ENCODE peak calls at places on chromosomes 6 and 20, in seven cellular contexts. R is PC-3; H is foreskin keratinocyte; K is ovary; Y is CD8-positive, alpha-beta T cell; E is uterus; V is iPS DF 6.9. N is an unnamed sample. For H3K4me1, the result is how much of the 10 kb centered on the place peaks cover.

GRCh38 chr6:3796396-3796795 is 44.9 kb upstream of the PXDC1 start:
- DNase-seq in Y (no peak), R (no peak), V (no peak), H (peak), K (peak), E (no peak), N (no peak)

GRCh38 chr6:87789198-87789899 is 87.3 kb upstream of the AKIRIN2 start:
- DNase-seq in K (peak), E (no peak), R (peak), V (no peak), Y (no peak), H (peak), N (peak)

GRCh38 chr6:131213501-131213990 is 78.3 kb downstream of the AKAP7 start:
- DNase-seq in V (no peak), R (no peak), K (no peak), H (no peak), Y (no peak), E (no peak), N (no peak)

GRCh38 chr20:20024942-20025341 is 7.8 kb downstream of the NAA20 start:
- DNase-seq in K (no peak), E (no peak), H (no peak), R (no peak), V (no peak), Y (no peak), N (no peak)

GRCh38 chr20:35002426-35003210 is 47.0 kb downstream of the MYH7B start:
- DNase-seq in E (no peak), R (no peak), H (no peak), Y (no peak), K (no peak), V (no peak), N (no peak)

GRCh38 chr6:170140129-170140528 is 150.7 kb downstream of the DLL1 start:
- DNase-seq in H (no peak), V (no peak), K (peak), R (no peak), E (no peak), Y (no peak), N (no peak)

GRCh38 chr20:12030470-12030869 is 112.8 kb downstream of the BTBD3 start:
- DNase-seq in Y (no peak), K (no peak), V (no peak), H (no peak), R (no peak), E (no peak), N (no peak)

GRCh38 chr6:795046-795445 is 102.1 kb upstream of the EXOC2 start:
- DNase-seq in H (no peak), K (no peak), R (no peak), E (no peak), Y (no peak), V (no peak), N (no peak)

GRCh38 chr6:109071125-109071917 is 23.3 kb downstream of the SESN1 start:
- DNase-seq in R (no peak), E (no peak), Y (no peak), H (no peak), K (no peak), V (no peak), N (no peak)

GRCh38 chr6:163180874-163181541 is 233.5 kb upstream of the QKI start:
- DNase-seq in Y (no peak), H (no peak), V (peak), E (peak), R (peak), K (no peak), N (peak)

GRCh38 chr6:56399250-56399671 is 151.9 kb upstream of the COL21A1 start:
- DNase-seq in R (peak), Y (no peak), E (no peak), K (no peak), V (no peak), H (no peak), N (no peak)

GRCh38 chr20:11585752-11586352 is 331.8 kb upstream of the BTBD3 start:
- DNase-seq in E (no peak), Y (no peak), V (no peak), K (no peak), R (peak), H (no peak), N (no peak)

GRCh38 chr20:58829531-58829941 is 21.2 kb downstream of the GNAS-AS1 start:
- DNase-seq in R (peak), E (no peak), K (no peak), H (no peak), V (no peak), Y (no peak), N (no peak)

GRCh38 chr6:131136021-131136847 is 967 bp downstream of the AKAP7 start:
- DNase-seq in K (peak), H (no peak), Y (no peak), V (no peak), E (peak), R (peak), N (no peak)

GRCh38 chr6:125986956-125987617 is 747 bp downstream of the TRMT11 start:
- DNase-seq in Y (no peak), R (peak), H (no peak), V (no peak), E (no peak), K (no peak), N (no peak)

GRCh38 chr6:137880633-137881521 is 13.8 kb downstream of the TNFAIP3 start:
- DNase-seq in K (no peak), R (no peak), H (no peak), E (no peak), V (no peak), Y (peak), N (no peak)

GRCh38 chr6:33609019-33609418 is 12.1 kb upstream of the ITPR3 start:
- DNase-seq in R (no peak), H (no peak), E (no peak), V (no peak), Y (no peak), K (no peak), N (no peak)

GRCh38 chr20:35290186-35290886 is 1.9 kb downstream of the FAM83C start:
- DNase-seq in R (no peak), Y (no peak), V (no peak), K (no peak), H (no peak), E (no peak), N (no peak)

GRCh38 chr6:31401403-31401802 is 2.0 kb upstream of the MICA start:
- DNase-seq in K (peak), Y (no peak), R (peak), E (peak), H (peak), V (no peak), N (no peak)

GRCh38 chr6:107732461-107732860 is 91.7 kb downstream of the SCML4 start:
- DNase-seq in E (no peak), R (no peak), H (no peak), V (no peak), K (no peak), Y (no peak), N (no peak)

GRCh38 chr6:100554228-100554627 is 89.5 kb upstream of the SIM1 start:
- DNase-seq in E (no peak), K (no peak), Y (no peak), H (no peak), R (no peak), V (no peak), N (no peak)

GRCh38 chr6:118240878-118241528 is 307.1 kb upstream of the PLN start:
- DNase-seq in H (no peak), K (no peak), Y (no peak), V (no peak), E (no peak), R (no peak), N (no peak)

GRCh38 chr20:22686097-22686496 is 101.7 kb upstream of the FOXA2 start:
- DNase-seq in H (no peak), E (peak), R (peak), Y (no peak), V (no peak), K (peak), N (peak)

GRCh38 chr6:582370-582769 is 74.5 kb downstream of the HUS1B start:
- DNase-seq in E (no peak), R (no peak), Y (no peak), K (no peak), H (no peak), V (no peak), N (no peak)

GRCh38 chr6:50565004-50565403 is 148.3 kb upstream of the TFAP2D start:
- DNase-seq in R (no peak), K (no peak), Y (no peak), E (no peak), H (no peak), V (no peak), N (no peak)

GRCh38 chr6:6930223-6930880 is 177.4 kb upstream of the RREB1 start:
- DNase-seq in V (no peak), R (no peak), Y (no peak), K (no peak), H (no peak), E (no peak), N (no peak)

GRCh38 chr6:20238688-20239587 is 26.7 kb upstream of the MBOAT1 start:
- DNase-seq in K (no peak), Y (no peak), H (no peak), R (no peak), V (no peak), E (no peak), N (no peak)
- H3K27ac ChIP-seq in K (no peak), Y (no peak), H (no peak), R (no peak), V (no peak), E (no peak), N (no peak)

GRCh38 chr6:53529324-53530036 is 15.4 kb downstream of the GCLC start:
- DNase-seq in V (no peak), R (no peak), Y (no peak), H (no peak), E (no peak), K (no peak), N (no peak)

GRCh38 chr6:53530780-53531386 is 14.0 kb downstream of the GCLC start:
- DNase-seq in H (no peak), R (no peak), E (no peak), K (no peak), Y (no peak), V (no peak), N (no peak)

GRCh38 chr6:53528107-53528506 is 16.8 kb downstream of the GCLC start:
- DNase-seq in V (no peak), R (no peak), K (no peak), E (no peak), Y (no peak), H (no peak), N (no peak)

GRCh38 chr6:53532061-53532797 is 12.7 kb downstream of the GCLC start:
- DNase-seq in R (no peak), V (no peak), K (no peak), Y (no peak), H (no peak), E (no peak), N (no peak)

DNA sequence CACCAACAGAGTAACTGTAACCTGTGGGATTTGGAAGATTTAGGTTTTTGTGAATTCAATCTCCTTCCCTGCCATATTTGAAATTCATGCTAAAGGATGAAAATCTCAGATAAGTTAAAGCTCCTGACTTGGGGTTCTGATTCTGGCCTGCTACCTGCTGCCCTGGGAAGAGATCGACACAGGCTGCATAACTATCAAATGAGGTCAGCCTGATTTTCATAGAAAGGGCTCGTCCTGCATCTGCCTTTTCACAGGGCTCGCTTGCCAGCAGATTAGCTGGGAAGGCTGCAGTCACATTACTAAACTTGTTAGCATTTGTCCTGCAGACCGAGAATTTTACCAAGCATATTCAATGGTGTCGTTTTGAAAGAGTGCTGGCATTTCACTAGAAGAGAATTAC is 14.6 kb downstream of the GCLC start:
- DNase-seq in Y (no peak), R (no peak), E (peak), K (no peak), V (no peak), H (peak), N (no peak)
- H3K4me1 ChIP-seq in Y (under half), R (under half), E (under half), K (under half), V (under half), H (under half), N (half or more)

GRCh38 chr6:159063549-159063948 is 18.8 kb upstream of the TAGAP start:
- DNase-seq in E (no peak), Y (no peak), K (no peak), H (no peak), V (no peak), R (no peak), N (no peak)
- H3K27ac ChIP-seq in E (no peak), Y (peak), K (no peak), H (no peak), V (no peak), R (no peak), N (no peak)

DNA sequence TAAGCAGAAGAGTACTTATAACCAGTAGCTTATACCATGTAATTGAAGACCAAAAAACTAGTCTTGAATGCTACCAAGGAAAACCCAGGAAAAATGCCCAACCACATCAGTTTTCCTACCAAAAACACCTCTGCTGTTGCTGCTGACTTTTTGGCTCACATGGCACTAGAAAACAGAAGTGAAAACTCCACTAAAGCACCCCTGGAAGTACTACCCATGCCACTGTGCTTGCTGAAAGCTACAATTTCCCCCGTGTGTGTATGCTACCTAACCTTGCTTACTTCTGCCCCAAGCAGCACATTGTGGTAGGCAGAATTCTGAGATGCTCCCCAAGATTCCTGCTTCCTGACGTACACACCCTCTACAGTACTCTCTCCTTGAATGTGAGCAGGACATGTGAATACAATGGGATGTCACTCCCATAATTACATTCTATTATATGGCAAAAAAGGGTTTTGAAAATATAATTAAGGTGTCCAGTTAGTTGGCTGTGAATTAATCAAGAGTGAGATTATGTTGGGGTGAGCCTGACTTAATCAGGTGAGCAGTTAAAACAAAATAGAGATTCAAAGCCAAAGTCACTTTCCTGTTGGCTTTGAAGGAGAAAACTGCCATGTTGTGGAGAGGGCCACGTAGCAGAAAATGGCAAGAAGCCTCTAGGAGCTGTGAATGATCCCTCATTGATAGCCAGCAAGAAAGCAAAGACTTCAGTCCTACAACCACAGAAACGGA is 209.8 kb upstream of the MARCKS start:
- DNase-seq in R (no peak), Y (no peak), H (no peak), V (no peak), K (no peak), E (no peak), N (no peak)
- H3K4me1 ChIP-seq in R (under half), Y (under half), H (under half), V (under half), K (under half), E (under half), N (under half)

GRCh38 chr6:169045486-169045885 is 208.2 kb downstream of the THBS2 start:
- DNase-seq in R (peak), V (no peak), H (no peak), K (no peak), E (no peak), Y (no peak), N (no peak)

GRCh38 chr6:169048185-169048584 is 205.5 kb downstream of the THBS2 start:
- DNase-seq in E (no peak), Y (no peak), H (no peak), R (no peak), K (no peak), V (no peak), N (no peak)

GRCh38 chr6:169046021-169046420 is 207.6 kb downstream of the THBS2 start:
- DNase-seq in R (no peak), H (no peak), Y (no peak), K (no peak), E (no peak), V (no peak), N (no peak)

GRCh38 chr6:169047345-169047744 is 206.3 kb downstream of the THBS2 start:
- DNase-seq in R (no peak), E (no peak), V (no peak), K (no peak), Y (no peak), H (no peak), N (no peak)

GRCh38 chr6:169046483-169047192 is 207.0 kb downstream of the THBS2 start:
- DNase-seq in R (peak), H (no peak), Y (no peak), V (no peak), K (no peak), E (no peak), N (no peak)
- H3K27ac ChIP-seq in R (no peak), H (no peak), Y (no peak), V (no peak), K (no peak), E (no peak), N (no peak)

GRCh38 chr20:53757472-53757913 is 163.9 kb upstream of the ZNF217 start:
- DNase-seq in R (peak), H (peak), E (no peak), K (no peak), V (no peak), Y (no peak), N (no peak)

GRCh38 chr20:53753880-53754459 is 160.3 kb upstream of the ZNF217 start:
- DNase-seq in V (no peak), K (no peak), R (no peak), H (no peak), E (no peak), Y (no peak), N (no peak)

GRCh38 chr20:53752971-53753879 is 159.6 kb upstream of the ZNF217 start:
- DNase-seq in E (no peak), Y (no peak), K (no peak), V (no peak), R (peak), H (peak), N (no peak)

GRCh38 chr20:53752583-53752970 is 158.9 kb upstream of the ZNF217 start:
- DNase-seq in K (no peak), E (no peak), H (no peak), V (no peak), R (no peak), Y (no peak), N (no peak)

GRCh38 chr20:53755733-53756523 is 162.3 kb upstream of the ZNF217 start:
- DNase-seq in R (no peak), H (no peak), K (no peak), E (no peak), V (no peak), Y (no peak), N (no peak)
- H3K4me1 ChIP-seq in R (under half), H (under half), K (under half), E (under half), V (under half), Y (half or more), N (under half)

GRCh38 chr6:75819776-75820487 is 70.9 kb downstream of the MYO6 start:
- DNase-seq in V (no peak), Y (no peak), R (no peak), H (no peak), K (no peak), E (no peak), N (no peak)
- H3K27ac ChIP-seq in V (no peak), Y (no peak), R (no peak), H (no peak), K (no peak), E (no peak), N (no peak)

DNA sequence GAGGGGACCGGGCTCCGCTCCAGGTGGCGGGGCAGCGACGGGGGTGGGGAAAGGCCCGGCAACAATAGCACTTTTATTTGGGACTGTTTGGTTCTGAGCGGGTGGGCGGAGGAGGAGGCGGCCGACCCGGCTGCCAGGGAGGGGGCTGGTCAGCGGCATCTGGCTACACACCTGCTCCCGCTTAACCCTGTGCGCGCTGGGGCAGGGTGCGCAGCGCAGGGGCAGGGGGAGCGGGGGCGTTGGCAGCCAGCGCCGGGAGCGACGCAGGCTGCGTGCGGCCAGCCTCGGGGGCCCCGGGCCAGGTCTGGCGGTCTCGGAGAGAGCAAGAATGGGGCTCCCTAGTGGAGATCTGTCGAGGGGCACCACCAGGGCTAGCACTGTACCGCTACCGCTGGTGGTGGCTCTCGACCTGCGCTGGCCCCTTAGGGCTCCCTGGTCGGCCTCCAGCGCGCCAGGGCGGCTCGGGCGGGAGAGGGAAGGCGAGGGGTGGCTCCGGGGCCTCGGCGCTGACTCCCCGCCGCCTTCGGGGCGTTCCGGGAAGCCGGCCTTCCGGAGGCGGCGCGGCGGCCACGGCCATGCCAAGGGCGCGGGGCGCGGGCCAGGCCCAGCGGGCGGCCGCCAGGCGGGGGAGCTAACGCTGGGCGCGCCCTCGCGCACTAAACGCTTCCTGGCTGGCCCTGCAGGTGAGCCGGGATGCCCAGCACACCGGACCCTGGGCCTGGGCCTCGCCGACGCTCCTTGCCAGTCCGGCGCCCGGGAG is 92.4 kb downstream of the NCR2 start:
- DNase-seq in E (peak), V (no peak), R (peak), Y (no peak), H (no peak), K (peak), N (no peak)
- H3K4me1 ChIP-seq in E (under half), V (under half), R (under half), Y (under half), H (under half), K (under half), N (under half)

N was measured in tibial nerve.